ENCODE peak calls at places on chromosome 13, in ten cellular contexts. One of them, this sample, is unnamed.

GRCh38 chr13:21071894-21072293 is 10.5 kb upstream of the LATS2 start:
- DNase-seq in CD4-positive, alpha-beta T cell: no peak
- DNase-seq in T-helper 17 cell: no peak
- DNase-seq in activated T-helper 1 cell treated with Interleukin-2 at 50 U/mL for 16 hours: no peak
- DNase-seq in lung: no peak
- DNase-seq in glutamatergic neuron: no peak
- DNase-seq in effector memory CD4-positive, alpha-beta T cell: no peak
- DNase-seq in SW480: no peak
- DNase-seq in NCI-H1436: no peak
- DNase-seq in HEK293T: no peak
- DNase-seq in this sample: no peak

GRCh38 chr13:79492313-79492798 is 11.4 kb downstream of the NDFIP2 start:
- DNase-seq in CD4-positive, alpha-beta T cell: no peak
- DNase-seq in T-helper 17 cell: no peak
- DNase-seq in activated T-helper 1 cell treated with Interleukin-2 at 50 U/mL for 16 hours: no peak
- DNase-seq in lung: no peak
- DNase-seq in glutamatergic neuron: no peak
- DNase-seq in effector memory CD4-positive, alpha-beta T cell: no peak
- DNase-seq in SW480: no peak
- DNase-seq in NCI-H1436: no peak
- DNase-seq in HEK293T: no peak
- DNase-seq in this sample: peak

GRCh38 chr13:45521292-45521691 is 56.6 kb downstream of the COG3 start:
- DNase-seq in CD4-positive, alpha-beta T cell: no peak
- DNase-seq in T-helper 17 cell: no peak
- DNase-seq in activated T-helper 1 cell treated with Interleukin-2 at 50 U/mL for 16 hours: no peak
- DNase-seq in lung: no peak
- DNase-seq in glutamatergic neuron: no peak
- DNase-seq in effector memory CD4-positive, alpha-beta T cell: no peak
- DNase-seq in SW480: peak
- DNase-seq in NCI-H1436: no peak
- DNase-seq in HEK293T: no peak
- DNase-seq in this sample: peak

GRCh38 chr13:109730832-109731335 is 55.5 kb downstream of the IRS2 start:
- DNase-seq in CD4-positive, alpha-beta T cell: no peak
- DNase-seq in T-helper 17 cell: no peak
- DNase-seq in activated T-helper 1 cell treated with Interleukin-2 at 50 U/mL for 16 hours: no peak
- DNase-seq in lung: no peak
- DNase-seq in glutamatergic neuron: no peak
- DNase-seq in effector memory CD4-positive, alpha-beta T cell: no peak
- DNase-seq in SW480: no peak
- DNase-seq in NCI-H1436: no peak
- DNase-seq in HEK293T: no peak
- DNase-seq in this sample: no peak

GRCh38 chr13:110323172-110323851 is 16.2 kb downstream of the COL4A2 start:
- DNase-seq in CD4-positive, alpha-beta T cell: no peak
- DNase-seq in T-helper 17 cell: no peak
- DNase-seq in activated T-helper 1 cell treated with Interleukin-2 at 50 U/mL for 16 hours: no peak
- DNase-seq in lung: no peak
- DNase-seq in glutamatergic neuron: no peak
- DNase-seq in effector memory CD4-positive, alpha-beta T cell: no peak
- DNase-seq in SW480: no peak
- DNase-seq in NCI-H1436: no peak
- DNase-seq in HEK293T: no peak
- DNase-seq in this sample: peak

GRCh38 chr13:66102864-66103263 is 1127.3 kb downstream of the PCDH9 start:
- DNase-seq in CD4-positive, alpha-beta T cell: no peak
- DNase-seq in T-helper 17 cell: no peak
- DNase-seq in activated T-helper 1 cell treated with Interleukin-2 at 50 U/mL for 16 hours: no peak
- DNase-seq in lung: no peak
- DNase-seq in glutamatergic neuron: no peak
- DNase-seq in effector memory CD4-positive, alpha-beta T cell: no peak
- DNase-seq in SW480: no peak
- DNase-seq in NCI-H1436: no peak
- DNase-seq in HEK293T: no peak
- DNase-seq in this sample: no peak

GRCh38 chr13:42355118-42355840 is 83.3 kb downstream of the AKAP11 start:
- DNase-seq in CD4-positive, alpha-beta T cell: peak
- DNase-seq in T-helper 17 cell: no peak
- DNase-seq in activated T-helper 1 cell treated with Interleukin-2 at 50 U/mL for 16 hours: peak
- DNase-seq in lung: no peak
- DNase-seq in glutamatergic neuron: no peak
- DNase-seq in effector memory CD4-positive, alpha-beta T cell: peak
- DNase-seq in SW480: no peak
- DNase-seq in NCI-H1436: no peak
- DNase-seq in HEK293T: no peak
- DNase-seq in this sample: no peak

GRCh38 chr13:27022571-27023311 is 148.9 kb downstream of the USP12 start:
- DNase-seq in CD4-positive, alpha-beta T cell: no peak
- DNase-seq in T-helper 17 cell: no peak
- DNase-seq in activated T-helper 1 cell treated with Interleukin-2 at 50 U/mL for 16 hours: no peak
- DNase-seq in lung: no peak
- DNase-seq in glutamatergic neuron: no peak
- DNase-seq in effector memory CD4-positive, alpha-beta T cell: no peak
- DNase-seq in SW480: no peak
- DNase-seq in NCI-H1436: no peak
- DNase-seq in HEK293T: no peak
- DNase-seq in this sample: no peak

GRCh38 chr13:96984061-96984508 is 10.2 kb downstream of the OXGR1 start:
- DNase-seq in CD4-positive, alpha-beta T cell: no peak
- DNase-seq in T-helper 17 cell: no peak
- DNase-seq in activated T-helper 1 cell treated with Interleukin-2 at 50 U/mL for 16 hours: no peak
- DNase-seq in lung: peak
- DNase-seq in glutamatergic neuron: peak
- DNase-seq in effector memory CD4-positive, alpha-beta T cell: no peak
- DNase-seq in SW480: peak
- DNase-seq in NCI-H1436: peak
- DNase-seq in HEK293T: no peak
- DNase-seq in this sample: peak

GRCh38 chr13:70188567-70188966 is 80.3 kb upstream of the KLHL1 start:
- DNase-seq in CD4-positive, alpha-beta T cell: no peak
- DNase-seq in T-helper 17 cell: no peak
- DNase-seq in activated T-helper 1 cell treated with Interleukin-2 at 50 U/mL for 16 hours: no peak
- DNase-seq in lung: no peak
- DNase-seq in glutamatergic neuron: no peak
- DNase-seq in effector memory CD4-positive, alpha-beta T cell: no peak
- DNase-seq in SW480: no peak
- DNase-seq in NCI-H1436: no peak
- DNase-seq in HEK293T: no peak
- DNase-seq in this sample: no peak

GRCh38 chr13:59801107-59801880 is 362.4 kb downstream of the DIAPH3 start:
- DNase-seq in CD4-positive, alpha-beta T cell: no peak
- DNase-seq in T-helper 17 cell: no peak
- DNase-seq in activated T-helper 1 cell treated with Interleukin-2 at 50 U/mL for 16 hours: no peak
- DNase-seq in lung: no peak
- DNase-seq in glutamatergic neuron: no peak
- DNase-seq in effector memory CD4-positive, alpha-beta T cell: no peak
- DNase-seq in SW480: no peak
- DNase-seq in NCI-H1436: no peak
- DNase-seq in HEK293T: no peak
- DNase-seq in this sample: no peak

GRCh38 chr13:77372275-77372674 is 45.4 kb upstream of the MYCBP2 start:
- DNase-seq in CD4-positive, alpha-beta T cell: no peak
- DNase-seq in T-helper 17 cell: no peak
- DNase-seq in activated T-helper 1 cell treated with Interleukin-2 at 50 U/mL for 16 hours: no peak
- DNase-seq in lung: no peak
- DNase-seq in glutamatergic neuron: no peak
- DNase-seq in effector memory CD4-positive, alpha-beta T cell: no peak
- DNase-seq in SW480: no peak
- DNase-seq in NCI-H1436: no peak
- DNase-seq in HEK293T: no peak
- DNase-seq in this sample: no peak

GRCh38 chr13:98927954-98928927 is 49.6 kb downstream of the DOCK9 start:
- DNase-seq in CD4-positive, alpha-beta T cell: no peak
- DNase-seq in T-helper 17 cell: no peak
- DNase-seq in activated T-helper 1 cell treated with Interleukin-2 at 50 U/mL for 16 hours: no peak
- DNase-seq in lung: no peak
- DNase-seq in glutamatergic neuron: no peak
- DNase-seq in effector memory CD4-positive, alpha-beta T cell: no peak
- DNase-seq in SW480: no peak
- DNase-seq in NCI-H1436: no peak
- DNase-seq in HEK293T: no peak
- DNase-seq in this sample: peak

GRCh38 chr13:108777421-108778420 is 148.3 kb downstream of the MYO16 start:
- DNase-seq in CD4-positive, alpha-beta T cell: no peak
- DNase-seq in T-helper 17 cell: no peak
- DNase-seq in activated T-helper 1 cell treated with Interleukin-2 at 50 U/mL for 16 hours: no peak
- DNase-seq in lung: no peak
- DNase-seq in glutamatergic neuron: no peak
- DNase-seq in effector memory CD4-positive, alpha-beta T cell: no peak
- DNase-seq in SW480: no peak
- DNase-seq in NCI-H1436: no peak
- DNase-seq in HEK293T: no peak
- DNase-seq in this sample: no peak

GRCh38 chr13:83780201-83780600 is 102.1 kb downstream of the SLITRK1 start:
- DNase-seq in CD4-positive, alpha-beta T cell: no peak
- DNase-seq in T-helper 17 cell: no peak
- DNase-seq in activated T-helper 1 cell treated with Interleukin-2 at 50 U/mL for 16 hours: no peak
- DNase-seq in lung: no peak
- DNase-seq in glutamatergic neuron: no peak
- DNase-seq in effector memory CD4-positive, alpha-beta T cell: no peak
- DNase-seq in SW480: no peak
- DNase-seq in NCI-H1436: no peak
- DNase-seq in HEK293T: peak
- DNase-seq in this sample: peak

GRCh38 chr13:78816592-78816991 is 157.6 kb upstream of the OBI1 start:
- DNase-seq in CD4-positive, alpha-beta T cell: no peak
- DNase-seq in T-helper 17 cell: no peak
- DNase-seq in activated T-helper 1 cell treated with Interleukin-2 at 50 U/mL for 16 hours: no peak
- DNase-seq in lung: no peak
- DNase-seq in glutamatergic neuron: no peak
- DNase-seq in effector memory CD4-positive, alpha-beta T cell: no peak
- DNase-seq in SW480: no peak
- DNase-seq in NCI-H1436: no peak
- DNase-seq in HEK293T: no peak
- DNase-seq in this sample: no peak

GRCh38 chr13:110683203-110683883 is 22.6 kb downstream of the CARS2 start:
- DNase-seq in CD4-positive, alpha-beta T cell: no peak
- DNase-seq in T-helper 17 cell: no peak
- DNase-seq in activated T-helper 1 cell treated with Interleukin-2 at 50 U/mL for 16 hours: no peak
- DNase-seq in lung: no peak
- DNase-seq in glutamatergic neuron: no peak
- DNase-seq in effector memory CD4-positive, alpha-beta T cell: no peak
- DNase-seq in SW480: no peak
- DNase-seq in NCI-H1436: peak
- DNase-seq in HEK293T: no peak
- DNase-seq in this sample: peak

GRCh38 chr13:44278164-44278563 is 95.5 kb upstream of the SERP2 start:
- DNase-seq in CD4-positive, alpha-beta T cell: no peak
- DNase-seq in T-helper 17 cell: no peak
- DNase-seq in activated T-helper 1 cell treated with Interleukin-2 at 50 U/mL for 16 hours: no peak
- DNase-seq in lung: no peak
- DNase-seq in glutamatergic neuron: no peak
- DNase-seq in effector memory CD4-positive, alpha-beta T cell: no peak
- DNase-seq in SW480: no peak
- DNase-seq in NCI-H1436: no peak
- DNase-seq in HEK293T: no peak
- DNase-seq in this sample: no peak

GRCh38 chr13:26457212-26457611 is 100.3 kb upstream of the WASF3 start:
- DNase-seq in CD4-positive, alpha-beta T cell: no peak
- DNase-seq in T-helper 17 cell: no peak
- DNase-seq in activated T-helper 1 cell treated with Interleukin-2 at 50 U/mL for 16 hours: no peak
- DNase-seq in lung: no peak
- DNase-seq in glutamatergic neuron: no peak
- DNase-seq in effector memory CD4-positive, alpha-beta T cell: no peak
- DNase-seq in SW480: peak
- DNase-seq in NCI-H1436: no peak
- DNase-seq in HEK293T: no peak
- DNase-seq in this sample: peak

GRCh38 chr13:45352031-45352430 is 11.0 kb upstream of the TPT1 start:
- DNase-seq in CD4-positive, alpha-beta T cell: no peak
- DNase-seq in T-helper 17 cell: no peak
- DNase-seq in activated T-helper 1 cell treated with Interleukin-2 at 50 U/mL for 16 hours: no peak
- DNase-seq in lung: no peak
- DNase-seq in glutamatergic neuron: no peak
- DNase-seq in effector memory CD4-positive, alpha-beta T cell: no peak
- DNase-seq in SW480: no peak
- DNase-seq in NCI-H1436: no peak
- DNase-seq in HEK293T: no peak
- DNase-seq in this sample: no peak

GRCh38 chr13:110344320-110344719 is 37.2 kb downstream of the COL4A2 start:
- DNase-seq in CD4-positive, alpha-beta T cell: no peak
- DNase-seq in T-helper 17 cell: no peak
- DNase-seq in activated T-helper 1 cell treated with Interleukin-2 at 50 U/mL for 16 hours: no peak
- DNase-seq in lung: no peak
- DNase-seq in glutamatergic neuron: no peak
- DNase-seq in effector memory CD4-positive, alpha-beta T cell: no peak
- DNase-seq in SW480: no peak
- DNase-seq in NCI-H1436: no peak
- DNase-seq in HEK293T: no peak
- DNase-seq in this sample: no peak

GRCh38 chr13:75836441-75836840 is 200.3 kb downstream of the LMO7 start:
- DNase-seq in CD4-positive, alpha-beta T cell: no peak
- DNase-seq in T-helper 17 cell: no peak
- DNase-seq in activated T-helper 1 cell treated with Interleukin-2 at 50 U/mL for 16 hours: no peak
- DNase-seq in lung: peak
- DNase-seq in glutamatergic neuron: no peak
- DNase-seq in effector memory CD4-positive, alpha-beta T cell: no peak
- DNase-seq in SW480: no peak
- DNase-seq in NCI-H1436: no peak
- DNase-seq in HEK293T: no peak
- DNase-seq in this sample: no peak

GRCh38 chr13:110680852-110681251 is 25.1 kb downstream of the CARS2 start:
- DNase-seq in CD4-positive, alpha-beta T cell: peak
- DNase-seq in T-helper 17 cell: no peak
- DNase-seq in activated T-helper 1 cell treated with Interleukin-2 at 50 U/mL for 16 hours: no peak
- DNase-seq in lung: no peak
- DNase-seq in glutamatergic neuron: peak
- DNase-seq in effector memory CD4-positive, alpha-beta T cell: no peak
- DNase-seq in SW480: peak
- DNase-seq in NCI-H1436: no peak
- DNase-seq in HEK293T: peak
- DNase-seq in this sample: peak

GRCh38 chr13:76715043-76715442 is 171.2 kb downstream of the KCTD12 start:
- DNase-seq in CD4-positive, alpha-beta T cell: no peak
- DNase-seq in T-helper 17 cell: no peak
- DNase-seq in activated T-helper 1 cell treated with Interleukin-2 at 50 U/mL for 16 hours: no peak
- DNase-seq in lung: no peak
- DNase-seq in glutamatergic neuron: no peak
- DNase-seq in effector memory CD4-positive, alpha-beta T cell: no peak
- DNase-seq in SW480: no peak
- DNase-seq in NCI-H1436: no peak
- DNase-seq in HEK293T: no peak
- DNase-seq in this sample: no peak

GRCh38 chr13:112095354-112095753 is 28.4 kb downstream of the SOX1 start:
- DNase-seq in CD4-positive, alpha-beta T cell: no peak
- DNase-seq in T-helper 17 cell: no peak
- DNase-seq in activated T-helper 1 cell treated with Interleukin-2 at 50 U/mL for 16 hours: no peak
- DNase-seq in lung: no peak
- DNase-seq in glutamatergic neuron: no peak
- DNase-seq in effector memory CD4-positive, alpha-beta T cell: no peak
- DNase-seq in SW480: no peak
- DNase-seq in NCI-H1436: no peak
- DNase-seq in HEK293T: no peak
- DNase-seq in this sample: no peak

GRCh38 chr13:38767506-38768265 is 80.8 kb downstream of the FREM2 start:
- DNase-seq in CD4-positive, alpha-beta T cell: no peak
- DNase-seq in T-helper 17 cell: no peak
- DNase-seq in activated T-helper 1 cell treated with Interleukin-2 at 50 U/mL for 16 hours: no peak
- DNase-seq in lung: no peak
- DNase-seq in glutamatergic neuron: no peak
- DNase-seq in effector memory CD4-positive, alpha-beta T cell: no peak
- DNase-seq in SW480: no peak
- DNase-seq in NCI-H1436: no peak
- DNase-seq in HEK293T: no peak
- DNase-seq in this sample: no peak

GRCh38 chr13:40189885-40190655 is 476.4 kb downstream of the FOXO1 start:
- DNase-seq in CD4-positive, alpha-beta T cell: no peak
- DNase-seq in T-helper 17 cell: no peak
- DNase-seq in activated T-helper 1 cell treated with Interleukin-2 at 50 U/mL for 16 hours: no peak
- DNase-seq in lung: no peak
- DNase-seq in glutamatergic neuron: no peak
- DNase-seq in effector memory CD4-positive, alpha-beta T cell: no peak
- DNase-seq in SW480: no peak
- DNase-seq in NCI-H1436: no peak
- DNase-seq in HEK293T: no peak
- DNase-seq in this sample: peak

GRCh38 chr13:77026783-77027621 is at the start of gene FBXL3:
- DNase-seq in CD4-positive, alpha-beta T cell: peak
- DNase-seq in T-helper 17 cell: peak
- DNase-seq in activated T-helper 1 cell treated with Interleukin-2 at 50 U/mL for 16 hours: peak
- DNase-seq in lung: peak
- DNase-seq in glutamatergic neuron: peak
- DNase-seq in effector memory CD4-positive, alpha-beta T cell: peak
- DNase-seq in SW480: peak
- DNase-seq in NCI-H1436: peak
- DNase-seq in HEK293T: peak
- DNase-seq in this sample: peak

This sample was measured in GM23248.